ENCODE peak calls at places on chromosomes 11 and 22, in six cellular contexts. K is right lobe of liver, E is heart left ventricle, J is esophagus muscularis mucosa, B is GM12864, Q is fibroblast of the aortic adventitia. X is an unnamed sample.

GRCh38 chr11:117828641-117829368 is 4.3 kb upstream of the FXYD2 start:
- DNase-seq in K (peak; percentile 38), Q (peak; percentile 23), E (peak; percentile 82), J (no peak), B (no peak), X (peak; percentile 59)

GRCh38 chr11:12752868-12753267 is 78.6 kb downstream of the TEAD1 start:
- DNase-seq in J (no peak), B (no peak), K (no peak), Q (no peak), E (no peak), X (no peak)

GRCh38 chr22:44572414-44573207 is 74.6 kb upstream of the RTL6 start:
- DNase-seq in Q (no peak), B (no peak), E (no peak), K (peak; percentile 27), J (no peak), X (no peak)

GRCh38 chr11:117395476-117395875 is 67.8 kb downstream of the CEP164 start:
- DNase-seq in E (no peak), Q (no peak), B (no peak), K (no peak), J (no peak), X (no peak)

GRCh38 chr11:128927683-128928336 is 14.9 kb downstream of the TP53AIP1 start:
- DNase-seq in K (no peak), Q (no peak), B (no peak), E (no peak), J (no peak), X (no peak)

GRCh38 chr22:20976291-20976877 is 5.7 kb upstream of the LZTR1 start:
- DNase-seq in K (no peak), J (no peak), B (no peak), E (no peak), Q (no peak), X (no peak)

GRCh38 chr22:37180531-37181231 is 7.4 kb downstream of the C1QTNF6 start:
- DNase-seq in Q (no peak), J (no peak), K (no peak), E (peak; percentile 16), B (no peak), X (no peak)

GRCh38 chr11:117068303-117068860 is 29.8 kb downstream of the SIK3 start:
- DNase-seq in J (no peak), B (no peak), Q (no peak), E (no peak), K (no peak), X (no peak)

GRCh38 chr22:23105304-23105703 is 35.0 kb downstream of the GNAZ start:
- DNase-seq in K (no peak), Q (no peak), J (no peak), B (no peak), E (no peak), X (no peak)

GRCh38 chr11:2781413-2782274 is 81.8 kb upstream of the KCNQ1OT1 start:
- DNase-seq in Q (no peak), J (peak; percentile 89), E (peak; percentile 22), K (peak; percentile 44), B (no peak), X (no peak)

GRCh38 chr11:68303083-68303482 is 9.3 kb upstream of the LRP5 start:
- DNase-seq in J (no peak), B (no peak), Q (no peak), K (no peak), E (no peak), X (no peak)

GRCh38 chr11:27812341-27812740 is 112.1 kb upstream of the BDNF start:
- DNase-seq in B (no peak), Q (peak; percentile 11), J (no peak), E (no peak), K (no peak), X (no peak)

GRCh38 chr22:17366830-17367229 is 2.4 kb upstream of the CECR2 start:
- DNase-seq in J (no peak), E (peak; percentile 53), Q (no peak), B (no peak), K (no peak), X (peak; percentile 22)

GRCh38 chr11:69641681-69642548 is 959 bp downstream of the CCND1 start:
- DNase-seq in E (no peak), B (no peak), J (no peak), K (no peak), Q (peak; percentile 51), X (no peak)

GRCh38 chr11:131977854-131978253 is 607.4 kb downstream of the NTM start:
- DNase-seq in J (no peak), B (no peak), K (no peak), E (no peak), Q (peak; percentile 40), X (no peak)

GRCh38 chr11:94845622-94846021 is 77.5 kb downstream of the AMOTL1 start:
- DNase-seq in E (no peak), J (no peak), B (no peak), Q (no peak), K (peak; percentile 90), X (no peak)

GRCh38 chr11:105357764-105358163 is 218.2 kb upstream of the CARD18 start:
- DNase-seq in Q (peak; percentile 60), K (no peak), E (no peak), J (no peak), B (no peak), X (no peak)

GRCh38 chr11:9691865-9692264 is 28.0 kb downstream of the SWAP70 start:
- DNase-seq in K (no peak), E (no peak), Q (peak; percentile 38), J (no peak), B (no peak), X (no peak)

GRCh38 chr11:3213659-3214419 is 4.8 kb downstream of the MRGPRG start:
- DNase-seq in B (no peak), Q (no peak), E (no peak), K (no peak), J (no peak), X (no peak)

GRCh38 chr11:36073411-36074203 is 129.7 kb downstream of the LDLRAD3 start:
- DNase-seq in B (no peak), J (no peak), E (peak; percentile 60), Q (peak; percentile 63), K (no peak), X (no peak)

GRCh38 chr22:24894220-24894975 is 52.1 kb downstream of the LHFPL7 start:
- DNase-seq in J (peak; percentile 95), K (peak; percentile 95), Q (peak; percentile 97), B (no peak), E (peak; percentile 91), X (no peak)

DNA sequence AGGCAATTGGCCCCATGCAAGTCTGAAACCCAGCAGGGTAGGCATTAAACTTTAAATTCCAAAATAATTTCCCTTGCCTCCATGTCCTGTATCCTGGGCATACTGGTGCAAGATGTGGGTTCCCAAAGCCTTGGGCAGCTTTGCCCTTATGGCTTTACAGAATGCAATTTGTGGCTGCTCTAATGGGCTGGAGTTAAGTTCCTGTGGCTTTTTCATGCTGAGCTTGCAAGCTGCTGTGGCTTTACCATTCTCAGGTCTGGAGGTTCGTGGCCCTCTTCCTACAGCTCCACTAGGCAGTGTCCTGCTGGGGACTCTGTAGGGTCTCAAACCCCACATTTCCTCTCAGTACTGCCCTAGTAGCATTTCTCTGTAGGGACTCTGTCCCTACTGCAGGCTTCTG is 15.0 kb upstream of the BIRC3 start:
- DNase-seq in J (no peak), Q (no peak), K (no peak), E (no peak), B (no peak), X (no peak)
- TF ChIP-seq CTCF in J (no peak), Q (no peak), K (no peak), E (no peak), B (no peak), X (no peak)

GRCh38 chr11:74809820-74810219 is 61.2 kb downstream of the RNF169 start:
- DNase-seq in B (no peak), J (no peak), Q (peak; percentile 26), K (no peak), E (no peak), X (no peak)

DNA sequence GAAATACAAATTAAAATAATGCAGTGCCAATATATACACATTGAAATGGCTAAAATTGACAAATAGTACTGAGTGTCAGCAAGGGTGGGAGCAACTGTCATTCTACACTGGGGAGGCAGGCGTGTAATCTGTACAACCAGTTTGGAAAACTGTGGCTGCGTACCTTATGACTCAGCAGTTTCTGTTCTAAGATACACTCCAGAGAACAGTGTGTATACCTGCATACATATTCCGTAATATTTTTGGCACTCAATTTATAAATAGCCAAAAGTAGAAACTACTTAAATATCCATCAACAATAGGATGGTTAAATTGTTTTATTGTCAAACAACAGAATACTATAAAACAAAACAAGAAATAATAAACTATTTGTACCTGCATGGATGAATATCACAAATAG is 57.6 kb downstream of the RNF169 start:
- DNase-seq in B (no peak), K (no peak), J (no peak), Q (no peak), E (no peak), X (no peak)
- H3K4me3 ChIP-seq in B (no peak overlapping the region), K (no peak overlapping the region), J (no peak overlapping the region), Q (no peak overlapping the region), E (no peak overlapping the region), X (no peak overlapping the region)

DNA sequence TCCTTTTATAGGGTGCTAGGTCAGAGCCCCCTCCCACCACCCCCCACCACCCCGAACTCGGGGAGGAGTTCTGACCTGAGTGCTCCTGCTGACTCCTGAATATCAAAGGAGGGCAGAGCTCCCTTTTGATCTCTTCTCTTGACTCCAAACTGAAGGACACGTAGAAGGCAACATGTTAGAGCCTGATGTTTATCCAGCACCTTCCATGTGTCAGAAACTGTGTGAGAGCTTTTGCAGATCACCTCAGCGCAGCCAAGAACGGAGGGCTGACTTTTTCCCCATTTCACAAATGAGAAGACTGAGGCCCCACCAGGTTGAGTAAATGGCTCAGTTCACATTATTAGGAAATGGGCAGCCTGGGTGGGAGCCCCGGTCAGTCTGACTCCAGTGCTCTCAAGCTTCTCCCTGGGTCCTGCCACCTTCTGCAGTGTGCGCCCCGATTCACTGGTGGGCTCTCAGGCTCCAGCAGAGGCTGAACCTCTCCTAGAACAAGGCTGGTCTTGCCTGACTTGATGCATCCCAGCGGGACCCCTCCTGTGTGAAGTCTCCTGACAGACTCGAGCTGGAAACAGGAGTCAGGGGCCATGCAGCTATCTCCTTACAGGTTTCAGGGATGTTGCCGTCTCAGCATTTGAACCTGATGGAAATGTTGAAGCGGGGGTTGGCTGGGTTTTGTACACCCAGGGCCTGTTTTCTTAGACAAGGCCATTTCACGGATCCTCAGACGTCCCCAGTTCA is 98.5 kb downstream of the TSPAN18 start:
- DNase-seq in B (no peak), E (no peak), J (no peak), K (no peak), Q (no peak), X (no peak)
- TF ChIP-seq CTCF in B (no peak), E (no peak), J (no peak), K (no peak), Q (no peak), X (no peak)

GRCh38 chr11:78350101-78350645 is 67.4 kb downstream of the GAB2 start:
- DNase-seq in E (no peak), B (no peak), Q (peak; percentile 77), K (no peak), J (no peak), X (no peak)

GRCh38 chr11:78351193-78351592 is 66.4 kb downstream of the GAB2 start:
- DNase-seq in J (no peak), K (no peak), B (no peak), Q (no peak), E (no peak), X (no peak)

GRCh38 chr11:78351979-78352731 is 65.5 kb downstream of the GAB2 start:
- DNase-seq in B (no peak), K (no peak), J (no peak), Q (no peak), E (no peak), X (no peak)

GRCh38 chr11:78349614-78350013 is 68.0 kb downstream of the GAB2 start:
- DNase-seq in E (no peak), K (no peak), B (no peak), Q (peak; percentile 71), J (no peak), X (no peak)

GRCh38 chr11:78350646-78351165 is 66.9 kb downstream of the GAB2 start:
- DNase-seq in K (no peak), Q (peak; percentile 75), E (peak; percentile 38), B (no peak), J (no peak), X (no peak)
- H3K4me3 ChIP-seq in K (no peak overlapping the region), Q (peak overlapping the region; percentile 37), E (peak overlapping the region; percentile 29), B (no peak overlapping the region), J (peak overlapping the region; percentile 23), X (no peak overlapping the region)

X was measured in GM06990.